ENCODE peak calls at places on chromosomes 16 and 17, in nine cellular contexts. R is astrocyte of the cerebellum, W is ascending aorta, D is NB4, F is breast epithelium, I is cardiac muscle cell, Z is transverse colon, O is left lung, N is cardiac fibroblast. J is an unnamed sample.

GRCh38 chr17:29291163-29291752 is 2.7 kb downstream of the NUFIP2 start:
- DNase-seq in F (no peak), Z (no peak), R (peak; percentile 59), N (peak; percentile 86), W (no peak), O (no peak), D (peak; percentile 88), I (peak; percentile 65), J (peak; percentile 17)

GRCh38 chr16:22670551-22670970 is 143.4 kb upstream of the HS3ST2 start:
- DNase-seq in Z (no peak), N (peak; percentile 18), D (peak; percentile 41), W (peak; percentile 60), R (no peak), I (peak; percentile 55), F (no peak), O (no peak), J (no peak)

GRCh38 chr17:720706-721539 is 6.3 kb upstream of the VPS53 start:
- DNase-seq in O (no peak), I (no peak), W (no peak), N (no peak), Z (no peak), R (no peak), F (no peak), D (no peak), J (no peak)

GRCh38 chr17:83062011-83062817 is 17.2 kb upstream of the METRNL start:
- DNase-seq in W (peak; percentile 47), O (peak; percentile 22), D (no peak), N (no peak), F (peak; percentile 16), I (no peak), R (no peak), Z (no peak), J (no peak)

GRCh38 chr16:56354746-56355145 is 70.6 kb downstream of the AMFR start:
- DNase-seq in W (peak; percentile 53), F (no peak), O (no peak), I (no peak), R (no peak), N (no peak), D (no peak), Z (peak; percentile 2), J (no peak)

GRCh38 chr16:649646-650045 is 481 bp downstream of the WDR90 start:
- DNase-seq in F (no peak), R (no peak), Z (no peak), D (peak; percentile 36), I (no peak), W (no peak), O (no peak), N (no peak), J (no peak)

GRCh38 chr17:62823111-62823895 is 15.2 kb upstream of the MARCHF10 start:
- DNase-seq in N (peak; percentile 82), Z (no peak), F (no peak), I (no peak), W (no peak), O (no peak), D (no peak), R (no peak), J (no peak)

GRCh38 chr16:53502331-53503269 is at the start of gene AKTIP:
- DNase-seq in R (no peak), D (peak; percentile 49), I (peak; percentile 35), N (peak; percentile 52), Z (peak; percentile 62), F (peak; percentile 79), W (peak; percentile 72), O (peak; percentile 66), J (no peak)

DNA sequence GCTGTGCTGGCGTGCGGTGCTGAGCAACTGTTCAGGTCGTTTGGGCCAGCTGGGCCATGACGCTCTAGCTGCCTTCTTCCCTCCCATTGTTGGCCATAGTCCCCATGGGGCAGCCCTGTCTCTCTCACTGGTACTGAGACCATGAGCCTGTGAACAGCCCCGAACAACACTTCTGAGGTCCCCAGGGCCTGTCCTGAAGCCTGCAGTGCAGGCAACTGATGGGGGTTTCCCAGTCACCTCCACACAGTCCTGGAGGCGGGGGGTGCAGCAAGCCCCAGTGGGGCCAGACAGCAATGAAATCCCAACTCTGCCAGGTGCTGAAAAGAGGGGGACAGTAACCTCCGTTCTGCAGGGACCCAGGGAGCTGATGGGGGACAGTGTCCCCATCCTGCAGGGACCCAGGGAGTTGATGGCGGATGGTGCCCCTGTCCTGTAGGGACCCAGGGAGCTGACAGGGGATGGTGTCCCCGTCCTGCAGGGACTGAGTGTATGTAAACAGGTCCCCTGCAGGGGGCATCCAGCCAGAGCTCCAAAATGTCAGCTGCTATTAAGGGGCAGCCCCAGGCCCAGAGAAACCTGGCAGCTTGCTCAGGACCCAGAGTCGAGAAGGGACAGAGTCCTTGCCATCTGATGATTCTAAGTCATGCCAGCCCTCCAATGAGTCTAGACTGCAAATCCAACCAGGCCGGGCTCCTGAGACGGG is 30.4 kb downstream of the ENGASE start:
- DNase-seq in Z (no peak), W (no peak), D (peak; percentile 22), N (no peak), O (no peak), R (no peak), F (no peak), I (no peak), J (no peak)
- TF ChIP-seq CTCF in Z (no peak), W (no peak), D (peak; percentile 27), N (no peak), O (no peak), R (no peak), F (no peak), I (no peak), J (no peak)

GRCh38 chr16:4614571-4615388 is at the start of gene UBALD1:
- DNase-seq in I (peak; percentile 95), D (peak; percentile 93), N (peak; percentile 90), W (peak; percentile 95), O (peak; percentile 89), Z (peak; percentile 91), F (peak; percentile 84), R (peak; percentile 44), J (no peak)

GRCh38 chr16:4617880-4618279 is 3.2 kb upstream of the UBALD1 start:
- DNase-seq in W (no peak), D (no peak), Z (no peak), R (no peak), F (no peak), N (no peak), I (no peak), O (no peak), J (no peak)

GRCh38 chr16:4615389-4616046 is 830 bp upstream of the UBALD1 start:
- DNase-seq in R (no peak), F (peak; percentile 52), Z (peak; percentile 37), W (no peak), I (no peak), O (peak; percentile 49), N (no peak), D (no peak), J (no peak)

GRCh38 chr16:4613636-4614570 is 785 bp downstream of the UBALD1 start:
- DNase-seq in N (peak; percentile 37), I (peak; percentile 70), R (no peak), D (peak; percentile 73), F (no peak), W (no peak), Z (peak; percentile 28), O (no peak), J (no peak)

DNA sequence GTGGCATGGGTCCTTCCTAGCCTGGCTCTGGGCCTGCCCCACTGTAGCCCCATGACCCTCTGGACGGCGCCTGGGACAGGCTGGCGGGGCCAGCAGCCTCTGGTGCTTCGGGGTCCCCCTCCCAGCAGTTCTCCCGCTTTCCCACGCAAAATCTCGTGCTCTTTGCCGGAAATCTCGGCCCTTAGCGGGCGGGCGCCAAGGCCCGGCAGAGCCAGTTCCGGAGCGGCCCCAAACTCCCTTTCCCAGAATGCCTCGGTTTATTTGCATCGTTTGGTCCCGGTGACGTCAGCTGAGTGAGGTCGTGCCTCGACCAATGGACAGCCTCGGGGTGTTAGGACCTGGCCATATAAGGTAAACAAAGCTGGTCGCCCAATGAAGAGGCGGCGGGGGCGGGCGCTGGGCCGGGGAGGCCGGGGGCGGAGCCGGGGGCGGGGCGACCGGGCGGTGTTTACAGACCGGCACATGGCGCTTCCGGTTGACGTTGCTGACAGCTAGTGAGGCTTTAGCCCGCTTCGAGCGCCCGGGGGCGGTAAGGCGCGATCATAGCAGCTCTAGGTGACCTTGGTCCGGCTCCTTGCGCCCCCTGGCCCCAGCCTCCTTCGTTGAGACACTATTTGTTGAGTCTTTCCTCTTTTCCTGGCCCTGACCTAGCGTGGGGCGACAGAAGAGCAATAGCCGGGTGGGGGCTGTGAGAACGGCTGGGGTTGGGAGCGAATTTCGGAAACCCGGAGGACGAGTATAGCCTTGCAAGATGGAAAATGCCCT is 1.5 kb upstream of the UBALD1 start:
- DNase-seq in D (peak; percentile 99), F (peak; percentile 100), Z (peak; percentile 100), R (peak; percentile 100), O (peak; percentile 100), W (peak; percentile 100), N (peak; percentile 100), I (peak; percentile 100), J (peak; percentile 97)
- H3K4me3 ChIP-seq in D (peak overlapping the region; percentile 39), F (peak overlapping the region; percentile 95), Z (peak overlapping the region; percentile 39), R (peak overlapping the region; percentile 62), O (peak overlapping the region; percentile 35), W (peak overlapping the region; percentile 92), N (peak overlapping the region; percentile 60), I (peak overlapping the region; percentile 18), J (peak overlapping the region; percentile 72)

GRCh38 chr16:82753821-82754220 is 127.1 kb downstream of the CDH13 start:
- DNase-seq in W (no peak), O (no peak), Z (no peak), D (no peak), R (no peak), I (no peak), F (no peak), N (peak; percentile 66), J (no peak)

GRCh38 chr16:82756283-82756599 is 129.5 kb downstream of the CDH13 start:
- DNase-seq in I (no peak), O (no peak), F (no peak), N (peak; percentile 42), R (no peak), W (no peak), Z (no peak), D (no peak), J (no peak)

GRCh38 chr16:82758406-82758805 is 131.6 kb downstream of the CDH13 start:
- DNase-seq in F (no peak), N (no peak), D (no peak), O (no peak), W (no peak), I (no peak), Z (no peak), R (no peak), J (no peak)

GRCh38 chr16:82754716-82755513 is 128.1 kb downstream of the CDH13 start:
- DNase-seq in Z (no peak), I (no peak), W (no peak), N (no peak), F (no peak), R (no peak), D (no peak), O (no peak), J (no peak)

DNA sequence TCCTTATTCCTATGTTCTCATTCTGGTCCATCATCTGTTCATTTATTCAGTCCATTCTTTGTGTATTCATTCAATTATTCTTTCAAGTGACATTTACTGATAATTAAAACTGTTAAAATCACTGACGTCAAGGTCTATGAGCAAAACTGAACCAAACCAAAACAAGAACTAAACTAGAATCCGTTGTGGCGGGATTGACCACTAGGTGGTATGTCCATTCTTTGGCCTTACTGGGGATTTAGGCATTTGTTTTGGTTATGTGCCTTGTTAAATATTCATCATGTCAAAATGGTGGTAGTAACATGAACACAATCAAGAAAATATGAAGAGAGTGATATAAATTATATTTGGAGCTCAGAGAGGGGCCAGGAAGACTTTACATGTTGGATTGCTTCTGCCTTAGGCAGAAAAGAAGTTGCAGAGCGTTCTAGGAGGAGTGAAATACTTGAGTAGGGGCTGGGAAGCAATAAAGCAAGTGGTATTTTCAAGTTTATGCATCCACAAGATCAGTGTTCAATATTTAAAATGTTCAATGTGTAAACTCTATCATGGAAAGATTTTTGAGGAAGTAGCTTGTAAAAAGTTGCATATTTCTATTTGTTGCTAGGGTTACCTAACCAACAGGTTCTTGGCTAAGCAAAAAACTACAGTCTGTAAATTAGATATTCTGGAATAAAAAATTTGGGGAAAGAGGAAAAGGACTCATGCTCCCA is 129.0 kb downstream of the CDH13 start:
- DNase-seq in D (no peak), N (peak; percentile 28), I (peak; percentile 5), R (no peak), W (no peak), Z (no peak), O (no peak), F (no peak), J (no peak)
- TF ChIP-seq CTCF in D (no peak), N (peak; percentile 17), I (peak; percentile 34), R (peak; percentile 50), W (no peak), Z (no peak), O (no peak), F (no peak), J (no peak)

GRCh38 chr16:31428638-31429247 is 583 bp upstream of the COX6A2 start:
- DNase-seq in I (no peak), F (no peak), D (no peak), W (no peak), N (no peak), O (no peak), Z (no peak), R (no peak), J (no peak)

GRCh38 chr16:31429314-31429713 is 1.2 kb upstream of the COX6A2 start:
- DNase-seq in Z (no peak), O (no peak), D (no peak), R (no peak), F (no peak), I (no peak), N (no peak), W (no peak), J (no peak)

GRCh38 chr16:31428277-31428597 is at the start of gene COX6A2:
- DNase-seq in W (no peak), O (no peak), D (no peak), Z (no peak), F (no peak), I (peak; percentile 43), N (no peak), R (no peak), J (no peak)

GRCh38 chr16:31430380-31431052 is 2.4 kb upstream of the COX6A2 start:
- DNase-seq in O (no peak), I (no peak), D (no peak), R (no peak), W (no peak), N (no peak), Z (no peak), F (no peak), J (no peak)

DNA sequence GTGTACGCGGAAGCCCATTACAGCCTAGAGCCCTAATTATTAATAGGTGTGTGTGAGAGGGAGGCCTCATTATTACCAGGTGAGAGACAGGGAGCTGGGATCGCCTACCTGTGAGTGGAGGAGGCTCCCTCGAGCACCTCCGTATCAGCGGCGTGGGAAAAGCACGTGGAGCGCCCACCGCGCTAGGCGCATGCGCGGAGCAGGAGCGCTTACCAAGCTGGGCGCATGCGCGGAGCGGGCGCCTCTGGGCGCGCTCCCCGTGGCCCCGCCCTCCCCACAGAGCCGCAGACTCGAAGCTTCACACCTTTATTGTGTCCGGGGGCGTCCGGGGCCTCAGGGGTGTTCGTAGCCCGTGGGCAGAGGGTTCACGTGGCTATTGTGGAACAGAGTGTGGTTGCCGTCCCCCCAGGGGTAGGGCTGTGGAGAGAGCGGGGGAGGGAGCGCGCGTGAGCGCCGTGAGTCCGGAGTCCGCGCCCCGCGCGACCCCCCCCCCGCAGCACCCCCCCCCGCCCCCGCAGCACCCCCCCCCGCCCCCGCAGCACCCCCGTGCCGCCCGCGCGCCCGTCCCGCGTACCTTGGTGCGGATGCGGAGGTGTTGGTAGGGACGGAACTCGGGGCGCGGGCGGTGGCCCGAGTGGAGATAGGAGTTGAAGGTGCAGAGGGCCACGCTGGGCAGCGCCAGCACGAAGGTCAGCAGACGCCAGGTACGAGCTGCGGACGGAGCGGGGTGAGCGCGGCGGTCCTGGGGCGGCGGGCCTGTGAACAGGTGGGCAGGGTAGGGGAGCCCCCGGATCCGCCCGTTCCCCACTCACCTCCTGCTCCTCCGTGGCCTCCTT is 501 bp downstream of the COX6A2 start:
- DNase-seq in D (no peak), Z (peak; percentile 45), I (no peak), R (no peak), F (no peak), W (peak; percentile 71), O (peak; percentile 45), N (peak; percentile 20), J (no peak)
- H3K4me3 ChIP-seq in D (no peak overlapping the region), Z (peak overlapping the region; percentile 18), I (no peak overlapping the region), R (no peak overlapping the region), F (peak overlapping the region; percentile 55), W (peak overlapping the region; percentile 39), O (peak overlapping the region; percentile 28), N (no peak overlapping the region), J (peak overlapping the region; percentile 49)

J was measured in AG04449.